ENCODE peak calls at places on chromosomes 5 and 9, in nine cellular contexts. One of them, this sample, is unnamed.

GRCh38 chr5:139443766-139444473 is 4.6 kb upstream of the DNAJC18 start:
- DNase-seq in Caco-2: no peak
- DNase-seq in astrocyte of the spinal cord: peak
- DNase-seq in Calu3: no peak
- DNase-seq in cardiac fibroblast: peak
- DNase-seq in Panc1: no peak
- DNase-seq in activated B cell treated with CpG ODN at 0.5 μM for 24 hours: no peak
- DNase-seq in WTC11: no peak
- DNase-seq in right lobe of liver: no peak
- DNase-seq in this sample: no peak

GRCh38 chr5:96763012-96763411 is 44.7 kb downstream of the ERAP1 start:
- DNase-seq in Caco-2: no peak
- DNase-seq in astrocyte of the spinal cord: no peak
- DNase-seq in Calu3: no peak
- DNase-seq in cardiac fibroblast: no peak
- DNase-seq in Panc1: no peak
- DNase-seq in activated B cell treated with CpG ODN at 0.5 μM for 24 hours: no peak
- DNase-seq in WTC11: no peak
- DNase-seq in right lobe of liver: no peak
- DNase-seq in this sample: no peak

GRCh38 chr5:41289970-41290464 is 76.7 kb upstream of the C6 start:
- DNase-seq in Caco-2: no peak
- DNase-seq in astrocyte of the spinal cord: no peak
- DNase-seq in Calu3: no peak
- DNase-seq in cardiac fibroblast: no peak
- DNase-seq in Panc1: no peak
- DNase-seq in activated B cell treated with CpG ODN at 0.5 μM for 24 hours: no peak
- DNase-seq in WTC11: no peak
- DNase-seq in right lobe of liver: no peak
- DNase-seq in this sample: no peak

GRCh38 chr5:109580225-109580624 is 109.5 kb upstream of the MAN2A1 start:
- DNase-seq in Caco-2: no peak
- DNase-seq in astrocyte of the spinal cord: no peak
- DNase-seq in Calu3: no peak
- DNase-seq in cardiac fibroblast: no peak
- DNase-seq in Panc1: no peak
- DNase-seq in activated B cell treated with CpG ODN at 0.5 μM for 24 hours: no peak
- DNase-seq in WTC11: no peak
- DNase-seq in right lobe of liver: no peak
- DNase-seq in this sample: no peak

GRCh38 chr5:54990751-54991349 is 5.5 kb upstream of the ESM1 start:
- DNase-seq in Caco-2: no peak
- DNase-seq in astrocyte of the spinal cord: peak
- DNase-seq in Calu3: no peak
- DNase-seq in cardiac fibroblast: peak
- DNase-seq in Panc1: no peak
- DNase-seq in activated B cell treated with CpG ODN at 0.5 μM for 24 hours: no peak
- DNase-seq in WTC11: no peak
- DNase-seq in right lobe of liver: no peak
- DNase-seq in this sample: no peak

GRCh38 chr5:7473668-7474215 is 77.8 kb downstream of the ADCY2 start:
- DNase-seq in Caco-2: no peak
- DNase-seq in astrocyte of the spinal cord: no peak
- DNase-seq in Calu3: no peak
- DNase-seq in cardiac fibroblast: no peak
- DNase-seq in Panc1: no peak
- DNase-seq in activated B cell treated with CpG ODN at 0.5 μM for 24 hours: no peak
- DNase-seq in WTC11: no peak
- DNase-seq in right lobe of liver: no peak
- DNase-seq in this sample: no peak

GRCh38 chr9:103789686-103790085 is 304.4 kb upstream of the SMC2 start:
- DNase-seq in Caco-2: no peak
- DNase-seq in astrocyte of the spinal cord: peak
- DNase-seq in Calu3: no peak
- DNase-seq in cardiac fibroblast: peak
- DNase-seq in Panc1: no peak
- DNase-seq in activated B cell treated with CpG ODN at 0.5 μM for 24 hours: no peak
- DNase-seq in WTC11: no peak
- DNase-seq in right lobe of liver: no peak
- DNase-seq in this sample: no peak

GRCh38 chr5:140801494-140801841 is 611 bp downstream of the PCDHA3 start:
- DNase-seq in Caco-2: no peak
- DNase-seq in astrocyte of the spinal cord: no peak
- DNase-seq in Calu3: no peak
- DNase-seq in cardiac fibroblast: no peak
- DNase-seq in Panc1: no peak
- DNase-seq in activated B cell treated with CpG ODN at 0.5 μM for 24 hours: no peak
- DNase-seq in WTC11: no peak
- DNase-seq in right lobe of liver: no peak
- DNase-seq in this sample: no peak

GRCh38 chr9:126157409-126157808 is 169.2 kb upstream of the MVB12B start:
- DNase-seq in Caco-2: no peak
- DNase-seq in astrocyte of the spinal cord: no peak
- DNase-seq in Calu3: no peak
- DNase-seq in cardiac fibroblast: no peak
- DNase-seq in Panc1: no peak
- DNase-seq in activated B cell treated with CpG ODN at 0.5 μM for 24 hours: no peak
- DNase-seq in WTC11: no peak
- DNase-seq in right lobe of liver: no peak
- DNase-seq in this sample: no peak

GRCh38 chr5:93303291-93303691 is 277.7 kb downstream of the NR2F1-AS1 start:
- DNase-seq in Caco-2: no peak
- DNase-seq in astrocyte of the spinal cord: no peak
- DNase-seq in Calu3: no peak
- DNase-seq in cardiac fibroblast: peak
- DNase-seq in Panc1: no peak
- DNase-seq in activated B cell treated with CpG ODN at 0.5 μM for 24 hours: no peak
- DNase-seq in WTC11: no peak
- DNase-seq in right lobe of liver: no peak
- DNase-seq in this sample: no peak

GRCh38 chr5:78060421-78060820 is 234.1 kb downstream of the AP3B1 start:
- DNase-seq in Caco-2: no peak
- DNase-seq in astrocyte of the spinal cord: peak
- DNase-seq in Calu3: no peak
- DNase-seq in cardiac fibroblast: peak
- DNase-seq in Panc1: peak
- DNase-seq in activated B cell treated with CpG ODN at 0.5 μM for 24 hours: no peak
- DNase-seq in WTC11: no peak
- DNase-seq in right lobe of liver: no peak
- DNase-seq in this sample: no peak

GRCh38 chr9:129266536-129266935 is 88.5 kb upstream of the IER5L start:
- DNase-seq in Caco-2: no peak
- DNase-seq in astrocyte of the spinal cord: no peak
- DNase-seq in Calu3: no peak
- DNase-seq in cardiac fibroblast: no peak
- DNase-seq in Panc1: no peak
- DNase-seq in activated B cell treated with CpG ODN at 0.5 μM for 24 hours: no peak
- DNase-seq in WTC11: no peak
- DNase-seq in right lobe of liver: no peak
- DNase-seq in this sample: no peak

GRCh38 chr9:3963266-3964019 is 336.4 kb downstream of the GLIS3 start:
- DNase-seq in Caco-2: no peak
- DNase-seq in astrocyte of the spinal cord: peak
- DNase-seq in Calu3: no peak
- DNase-seq in cardiac fibroblast: peak
- DNase-seq in Panc1: no peak
- DNase-seq in activated B cell treated with CpG ODN at 0.5 μM for 24 hours: no peak
- DNase-seq in WTC11: no peak
- DNase-seq in right lobe of liver: no peak
- DNase-seq in this sample: no peak

GRCh38 chr5:56327810-56328209 is 94.7 kb upstream of the ANKRD55 start:
- DNase-seq in Caco-2: no peak
- DNase-seq in astrocyte of the spinal cord: no peak
- DNase-seq in Calu3: no peak
- DNase-seq in cardiac fibroblast: no peak
- DNase-seq in Panc1: no peak
- DNase-seq in activated B cell treated with CpG ODN at 0.5 μM for 24 hours: no peak
- DNase-seq in WTC11: no peak
- DNase-seq in right lobe of liver: no peak
- DNase-seq in this sample: no peak

GRCh38 chr9:69798737-69799136 is 21.9 kb upstream of the CFAP95 start:
- DNase-seq in Caco-2: no peak
- DNase-seq in astrocyte of the spinal cord: peak
- DNase-seq in Calu3: no peak
- DNase-seq in cardiac fibroblast: no peak
- DNase-seq in Panc1: no peak
- DNase-seq in activated B cell treated with CpG ODN at 0.5 μM for 24 hours: no peak
- DNase-seq in WTC11: no peak
- DNase-seq in right lobe of liver: no peak
- DNase-seq in this sample: no peak

GRCh38 chr5:115543931-115544370 is 624 bp downstream of the FEM1C start:
- DNase-seq in Caco-2: peak
- DNase-seq in astrocyte of the spinal cord: peak
- DNase-seq in Calu3: no peak
- DNase-seq in cardiac fibroblast: peak
- DNase-seq in Panc1: no peak
- DNase-seq in activated B cell treated with CpG ODN at 0.5 μM for 24 hours: no peak
- DNase-seq in WTC11: peak
- DNase-seq in right lobe of liver: peak
- DNase-seq in this sample: peak

GRCh38 chr5:171427318-171428167 is 8.1 kb downstream of the FGF18 start:
- DNase-seq in Caco-2: peak
- DNase-seq in astrocyte of the spinal cord: no peak
- DNase-seq in Calu3: no peak
- DNase-seq in cardiac fibroblast: peak
- DNase-seq in Panc1: no peak
- DNase-seq in activated B cell treated with CpG ODN at 0.5 μM for 24 hours: no peak
- DNase-seq in WTC11: no peak
- DNase-seq in right lobe of liver: no peak
- DNase-seq in this sample: no peak

DNA sequence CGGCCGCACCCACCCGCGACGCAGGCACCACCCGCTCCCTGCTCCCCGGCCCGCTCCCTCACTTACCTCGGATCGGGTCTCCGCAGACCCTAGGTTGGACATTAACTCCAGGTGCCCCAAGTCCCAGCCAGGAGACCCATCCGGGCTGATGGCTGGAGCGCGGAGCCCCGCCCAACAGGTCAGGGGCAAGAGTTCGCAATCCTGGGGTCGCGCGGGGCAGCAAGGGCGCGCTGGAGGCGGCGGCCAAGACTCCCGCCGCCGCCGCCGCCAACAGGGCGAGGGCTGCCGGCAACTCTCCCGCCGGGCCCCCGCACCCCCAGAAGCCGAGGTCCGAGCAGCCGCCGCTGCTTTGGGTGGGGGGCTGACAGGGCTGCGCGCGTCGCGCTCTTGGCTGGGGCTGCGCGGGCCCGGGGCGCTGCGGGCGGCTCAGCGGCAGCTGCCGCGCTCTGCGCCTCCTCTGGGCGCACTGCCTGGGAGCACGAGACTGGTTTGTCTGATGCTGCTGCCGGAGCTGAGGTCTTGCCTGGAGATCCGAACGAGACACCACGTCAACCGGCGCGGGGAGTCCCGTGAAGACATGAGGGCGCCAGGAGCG is 303 bp downstream of the GDNF start:
- DNase-seq in Caco-2: no peak
- DNase-seq in astrocyte of the spinal cord: no peak
- DNase-seq in Calu3: peak
- DNase-seq in cardiac fibroblast: peak
- DNase-seq in Panc1: no peak
- DNase-seq in activated B cell treated with CpG ODN at 0.5 μM for 24 hours: no peak
- DNase-seq in WTC11: peak
- DNase-seq in right lobe of liver: no peak
- DNase-seq in this sample: peak
- TF ChIP-seq CTCF in Caco-2: no peak
- TF ChIP-seq CTCF in astrocyte of the spinal cord: no peak
- TF ChIP-seq CTCF in Calu3: no peak
- TF ChIP-seq CTCF in cardiac fibroblast: no peak
- TF ChIP-seq CTCF in Panc1: no peak
- TF ChIP-seq CTCF in activated B cell treated with CpG ODN at 0.5 μM for 24 hours: no peak
- TF ChIP-seq CTCF in WTC11: no peak
- TF ChIP-seq CTCF in right lobe of liver: no peak
- TF ChIP-seq CTCF in this sample: no peak

GRCh38 chr5:1185652-1186350 is 15.6 kb upstream of the SLC6A19 start:
- DNase-seq in Caco-2: peak
- DNase-seq in astrocyte of the spinal cord: no peak
- DNase-seq in Calu3: peak
- DNase-seq in cardiac fibroblast: no peak
- DNase-seq in Panc1: no peak
- DNase-seq in activated B cell treated with CpG ODN at 0.5 μM for 24 hours: no peak
- DNase-seq in WTC11: no peak
- DNase-seq in right lobe of liver: peak
- DNase-seq in this sample: no peak
- TF ChIP-seq CTCF in Caco-2: no peak
- TF ChIP-seq CTCF in astrocyte of the spinal cord: no peak
- TF ChIP-seq CTCF in Calu3: no peak
- TF ChIP-seq CTCF in cardiac fibroblast: no peak
- TF ChIP-seq CTCF in Panc1: no peak
- TF ChIP-seq CTCF in activated B cell treated with CpG ODN at 0.5 μM for 24 hours: no peak
- TF ChIP-seq CTCF in WTC11: no peak
- TF ChIP-seq CTCF in right lobe of liver: peak
- TF ChIP-seq CTCF in this sample: no peak

GRCh38 chr5:142327111-142327842 is 2.5 kb upstream of the SPRY4 start:
- DNase-seq in Caco-2: no peak
- DNase-seq in astrocyte of the spinal cord: peak
- DNase-seq in Calu3: no peak
- DNase-seq in cardiac fibroblast: peak
- DNase-seq in Panc1: no peak
- DNase-seq in activated B cell treated with CpG ODN at 0.5 μM for 24 hours: no peak
- DNase-seq in WTC11: no peak
- DNase-seq in right lobe of liver: no peak
- DNase-seq in this sample: no peak
- TF ChIP-seq CTCF in Caco-2: no peak
- TF ChIP-seq CTCF in astrocyte of the spinal cord: no peak
- TF ChIP-seq CTCF in Calu3: no peak
- TF ChIP-seq CTCF in cardiac fibroblast: peak
- TF ChIP-seq CTCF in Panc1: no peak
- TF ChIP-seq CTCF in activated B cell treated with CpG ODN at 0.5 μM for 24 hours: no peak
- TF ChIP-seq CTCF in WTC11: no peak
- TF ChIP-seq CTCF in right lobe of liver: no peak
- TF ChIP-seq CTCF in this sample: no peak

GRCh38 chr5:176365663-176366574 is 632 bp downstream of the ARL10 start:
- DNase-seq in Caco-2: no peak
- DNase-seq in astrocyte of the spinal cord: peak
- DNase-seq in Calu3: peak
- DNase-seq in cardiac fibroblast: peak
- DNase-seq in Panc1: no peak
- DNase-seq in activated B cell treated with CpG ODN at 0.5 μM for 24 hours: no peak
- DNase-seq in WTC11: peak
- DNase-seq in right lobe of liver: peak
- DNase-seq in this sample: peak

GRCh38 chr5:176362098-176362442 is 506 bp upstream of the KIAA1191 start:
- DNase-seq in Caco-2: no peak
- DNase-seq in astrocyte of the spinal cord: no peak
- DNase-seq in Calu3: no peak
- DNase-seq in cardiac fibroblast: no peak
- DNase-seq in Panc1: no peak
- DNase-seq in activated B cell treated with CpG ODN at 0.5 μM for 24 hours: no peak
- DNase-seq in WTC11: no peak
- DNase-seq in right lobe of liver: no peak
- DNase-seq in this sample: no peak

GRCh38 chr5:176361437-176362097 is at the start of gene KIAA1191:
- DNase-seq in Caco-2: peak
- DNase-seq in astrocyte of the spinal cord: peak
- DNase-seq in Calu3: peak
- DNase-seq in cardiac fibroblast: peak
- DNase-seq in Panc1: peak
- DNase-seq in activated B cell treated with CpG ODN at 0.5 μM for 24 hours: peak
- DNase-seq in WTC11: peak
- DNase-seq in right lobe of liver: peak
- DNase-seq in this sample: peak

GRCh38 chr5:176366575-176366894 is 1.2 kb downstream of the ARL10 start:
- DNase-seq in Caco-2: no peak
- DNase-seq in astrocyte of the spinal cord: no peak
- DNase-seq in Calu3: no peak
- DNase-seq in cardiac fibroblast: no peak
- DNase-seq in Panc1: no peak
- DNase-seq in activated B cell treated with CpG ODN at 0.5 μM for 24 hours: no peak
- DNase-seq in WTC11: no peak
- DNase-seq in right lobe of liver: no peak
- DNase-seq in this sample: no peak

GRCh38 chr5:176364765-176365662 is at the start of gene ARL10:
- DNase-seq in Caco-2: no peak
- DNase-seq in astrocyte of the spinal cord: peak
- DNase-seq in Calu3: no peak
- DNase-seq in cardiac fibroblast: peak
- DNase-seq in Panc1: no peak
- DNase-seq in activated B cell treated with CpG ODN at 0.5 μM for 24 hours: peak
- DNase-seq in WTC11: peak
- DNase-seq in right lobe of liver: no peak
- DNase-seq in this sample: no peak
- TF ChIP-seq CTCF in Caco-2: no peak
- TF ChIP-seq CTCF in astrocyte of the spinal cord: no peak
- TF ChIP-seq CTCF in Calu3: no peak
- TF ChIP-seq CTCF in cardiac fibroblast: no peak
- TF ChIP-seq CTCF in Panc1: no peak
- TF ChIP-seq CTCF in activated B cell treated with CpG ODN at 0.5 μM for 24 hours: no peak
- TF ChIP-seq CTCF in WTC11: no peak
- TF ChIP-seq CTCF in right lobe of liver: no peak
- TF ChIP-seq CTCF in this sample: no peak